ENCODE peak calls at places on chromosomes 6 and 20, in nine cellular contexts. J is tibial artery, E is ovary, X is BE2C, T is psoas muscle, N is astrocyte, P is heart left ventricle, Z is Panc1, Q is uterus. Y is an unnamed sample.

GRCh38 chr20:59013959-59014608 is 5.1 kb upstream of the TUBB1 start:
- DNase-seq in P (no peak), N (peak; percentile 70), Z (no peak), Q (no peak), J (no peak), E (no peak), T (no peak), X (no peak), Y (no peak)

GRCh38 chr20:1697592-1697991 is 40.0 kb upstream of the SIRPG start:
- DNase-seq in X (no peak), T (no peak), P (no peak), Z (no peak), N (no peak), J (no peak), Q (no peak), E (no peak), Y (no peak)

GRCh38 chr6:7505196-7505699 is 36.2 kb upstream of the DSP start:
- DNase-seq in J (no peak), Z (peak; percentile 15), Q (no peak), E (no peak), N (peak; percentile 91), T (no peak), X (peak; percentile 50), P (no peak), Y (no peak)

GRCh38 chr20:34709836-34710567 is 5.9 kb downstream of the TP53INP2 start:
- DNase-seq in J (peak; percentile 90), P (peak; percentile 81), X (peak; percentile 91), E (peak; percentile 83), Q (no peak), N (peak; percentile 47), Z (no peak), T (peak; percentile 84), Y (peak; percentile 80)

GRCh38 chr6:145734486-145735355 is 599 bp downstream of the EPM2A start:
- DNase-seq in T (peak; percentile 89), Z (no peak), P (peak; percentile 94), X (peak; percentile 96), J (peak; percentile 93), N (peak; percentile 88), Q (peak; percentile 85), E (peak; percentile 92), Y (peak; percentile 94)

GRCh38 chr20:56360133-56360898 is 1.5 kb downstream of the FAM210B start:
- DNase-seq in Z (no peak), Q (no peak), J (no peak), P (no peak), N (no peak), X (no peak), T (no peak), E (no peak), Y (no peak)

GRCh38 chr20:56368351-56369134 is 9.8 kb downstream of the FAM210B start:
- DNase-seq in X (no peak), J (no peak), Q (no peak), P (no peak), E (no peak), T (no peak), Z (no peak), N (no peak), Y (no peak)

GRCh38 chr6:34189806-34190503 is 44.1 kb upstream of the GRM4 start:
- DNase-seq in Z (no peak), E (no peak), Q (no peak), P (no peak), T (no peak), X (peak; percentile 57), J (no peak), N (no peak), Y (peak; percentile 12)

GRCh38 chr20:32626859-32627636 is 41.9 kb upstream of the NOL4L start:
- DNase-seq in N (no peak), X (peak; percentile 62), T (no peak), J (no peak), Z (no peak), Q (no peak), E (no peak), P (no peak), Y (no peak)

GRCh38 chr20:32485126-32485769 is 99.9 kb downstream of the NOL4L start:
- DNase-seq in E (peak; percentile 84), N (peak; percentile 65), T (peak; percentile 71), Z (peak; percentile 64), X (peak; percentile 77), J (peak; percentile 82), P (no peak), Q (peak; percentile 79), Y (peak; percentile 87)

GRCh38 chr20:59628171-59628570 is 23.8 kb downstream of the PHACTR3 start:
- DNase-seq in T (no peak), E (no peak), N (no peak), Q (no peak), P (no peak), Z (no peak), J (no peak), X (no peak), Y (no peak)

GRCh38 chr20:38724603-38725457 is 544 bp downstream of the SLC32A1 start:
- DNase-seq in P (no peak), E (no peak), T (no peak), Q (no peak), N (no peak), Z (no peak), J (no peak), X (no peak), Y (no peak)

GRCh38 chr20:4164246-4164645 is 148.9 kb upstream of the RNF24 start:
- DNase-seq in T (no peak), N (no peak), X (no peak), P (no peak), Q (no peak), Z (no peak), E (no peak), J (no peak), Y (no peak)

GRCh38 chr6:2823104-2823850 is 18.4 kb downstream of the SERPINB1 start:
- DNase-seq in N (no peak), Q (no peak), T (no peak), Z (no peak), P (no peak), X (no peak), J (no peak), E (no peak), Y (no peak)

GRCh38 chr6:167907837-167908681 is 81.3 kb downstream of the AFDN start:
- DNase-seq in Z (no peak), Q (no peak), E (no peak), T (no peak), P (no peak), X (peak; percentile 28), N (peak; percentile 14), J (no peak), Y (no peak)

GRCh38 chr6:2739335-2739734 is 11.4 kb downstream of the MYLK4 start:
- DNase-seq in N (peak; percentile 73), Z (no peak), P (no peak), T (no peak), X (no peak), Q (no peak), E (no peak), J (no peak), Y (no peak)

GRCh38 chr6:107154131-107154906 is 39.0 kb upstream of the BEND3 start:
- DNase-seq in E (no peak), Z (no peak), T (no peak), X (no peak), N (peak; percentile 16), Q (no peak), J (no peak), P (no peak), Y (no peak)

GRCh38 chr6:12717356-12717755 is 789 bp downstream of the PHACTR1 start:
- DNase-seq in X (no peak), T (no peak), E (no peak), Z (no peak), Q (no peak), P (no peak), N (peak; percentile 39), J (no peak), Y (no peak)

GRCh38 chr20:48703511-48704219 is 124.1 kb downstream of the PREX1 start:
- DNase-seq in P (no peak), T (no peak), N (no peak), E (peak; percentile 60), J (peak; percentile 91), X (no peak), Z (no peak), Q (no peak), Y (no peak)
- H3K4me1 ChIP-seq in P (peaks cover 17% of the 10 kb centered on the region), T (peaks cover 10% of the 10 kb centered on the region), N (no peaks in the 10 kb centered on the region), E (peaks cover 8% of the 10 kb centered on the region), J (peaks cover 61% of the 10 kb centered on the region), X (peaks cover 20% of the 10 kb centered on the region), Z (no peaks in the 10 kb centered on the region), Q (no peaks in the 10 kb centered on the region), Y (peaks cover 72% of the 10 kb centered on the region)

DNA sequence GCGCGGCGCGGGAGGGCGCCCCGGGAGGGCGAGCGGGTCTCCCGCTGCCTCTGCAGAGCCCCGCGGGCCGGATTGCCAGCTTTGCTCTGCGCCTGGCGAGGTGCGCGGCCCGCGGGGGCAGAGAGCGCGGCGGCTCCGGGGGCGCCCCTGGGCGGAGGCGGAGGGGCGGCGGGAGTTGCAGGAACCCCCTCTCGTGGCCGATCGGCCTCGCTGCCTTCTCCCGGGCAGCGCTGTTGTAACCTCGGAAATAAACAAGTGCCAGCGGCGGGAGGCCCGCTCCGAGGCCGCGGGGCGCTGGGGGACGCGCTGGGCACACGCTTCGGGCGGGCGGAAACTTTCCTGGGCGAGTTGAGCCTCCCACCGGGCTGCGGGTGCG is 1.2 kb downstream of the CDH4 start:
- DNase-seq in P (no peak), J (no peak), N (no peak), E (no peak), Q (no peak), Z (no peak), T (no peak), X (peak; percentile 38), Y (no peak)
- H3K27me3 ChIP-seq in P (peaks cover 38% of the 10 kb centered on the region), J (peaks cover 76% of the 10 kb centered on the region), N (peaks cover 16% of the 10 kb centered on the region), E (no peaks in the 10 kb centered on the region), Q (peaks cover 9% of the 10 kb centered on the region), Z (peaks cover 5% of the 10 kb centered on the region), T (peaks cover 4% of the 10 kb centered on the region), X (peaks cover 44% of the 10 kb centered on the region), Y (peaks cover 6% of the 10 kb centered on the region)

DNA sequence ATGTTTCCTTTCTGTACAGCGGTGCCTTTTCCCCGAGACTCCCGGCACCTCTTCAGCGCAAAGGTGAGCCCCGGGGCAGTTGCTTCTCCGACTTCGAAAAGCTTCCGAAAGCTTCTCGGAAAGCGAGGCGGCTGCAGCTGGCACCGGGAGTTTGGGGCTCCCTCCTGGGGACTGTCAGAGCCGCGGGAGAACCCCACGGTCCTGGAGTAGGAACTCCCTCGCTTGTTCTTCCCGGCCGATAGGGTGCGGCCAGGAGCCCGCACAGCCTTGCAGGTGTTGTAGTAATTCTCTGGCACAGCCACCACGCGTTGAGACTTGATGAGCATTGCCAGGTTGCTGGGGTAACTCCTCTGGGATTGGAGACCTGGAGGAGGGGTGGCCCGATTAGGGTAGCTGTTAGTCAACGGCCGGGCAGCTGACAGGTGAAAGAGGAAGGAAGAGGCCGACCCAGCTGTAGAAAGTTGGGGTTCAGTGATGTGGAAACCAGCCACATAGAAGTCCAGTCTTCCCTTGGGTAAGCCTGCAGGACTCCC is 708 bp downstream of the KDM1B start:
- DNase-seq in X (peak; percentile 46), E (no peak), T (peak; percentile 47), J (peak; percentile 74), N (peak; percentile 31), Q (peak; percentile 48), Z (peak; percentile 15), P (peak; percentile 80), Y (peak; percentile 76)
- TF ChIP-seq CTCF in X (peak; percentile 35), E (no peak), T (peak; percentile 35), J (no peak), N (no peak), Q (no peak), Z (peak; percentile 72), P (no peak), Y (peak; percentile 5)

DNA sequence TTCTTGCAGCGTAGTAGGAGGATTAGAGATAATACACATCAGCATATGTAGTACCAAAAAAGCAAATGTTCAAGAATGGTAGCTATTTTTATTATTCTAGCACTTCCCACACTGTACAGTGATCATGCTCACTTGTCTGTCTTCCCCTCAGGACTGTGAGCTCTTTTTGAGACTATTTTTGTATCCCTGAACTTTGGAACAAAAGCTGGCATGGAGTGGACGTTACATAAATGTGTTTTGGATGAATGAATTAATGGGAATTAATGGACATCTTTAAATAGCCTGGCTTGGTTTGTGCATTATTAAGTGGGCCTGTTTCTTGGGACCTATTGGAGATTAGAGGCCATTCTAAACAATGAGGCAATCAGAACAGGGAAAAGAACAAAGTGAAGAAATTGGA is 243.7 kb downstream of the CD83 start:
- DNase-seq in X (no peak), J (no peak), E (no peak), T (no peak), N (no peak), Z (no peak), Q (no peak), P (no peak), Y (no peak)
- H3K4me1 ChIP-seq in X (no peaks in the 10 kb centered on the region), J (peaks cover 11% of the 10 kb centered on the region), E (no peaks in the 10 kb centered on the region), T (no peaks in the 10 kb centered on the region), N (no peaks in the 10 kb centered on the region), Z (no peaks in the 10 kb centered on the region), Q (no peaks in the 10 kb centered on the region), P (peaks cover 13% of the 10 kb centered on the region), Y (peaks cover 10% of the 10 kb centered on the region)